ENCODE peak calls at places on chromosomes 12 and 14, in ten cellular contexts. J, E, N, U, W, I, V, F, T and R are unnamed samples.

GRCh38 chr14:68771631-68772030 is 21.2 kb downstream of the ZFP36L1 start:
- DNase-seq in J (no peak), E (no peak), N (no peak), U (no peak), W (no peak), I (no peak), V (no peak), F (peak), T (no peak), R (no peak)

GRCh38 chr12:10365716-10366433 is 24.0 kb downstream of the KLRK1 start:
- DNase-seq in J (peak), E (no peak), N (no peak), U (no peak), W (peak), I (no peak), V (no peak), F (peak), T (no peak), R (no peak)

GRCh38 chr14:61418749-61419148 is 97.4 kb downstream of the PRKCH start:
- DNase-seq in J (no peak), E (no peak), N (no peak), U (no peak), W (no peak), I (no peak), V (no peak), F (peak), T (no peak), R (no peak)

GRCh38 chr14:42548349-42548748 is 941.7 kb downstream of the LRFN5 start:
- DNase-seq in J (no peak), E (no peak), N (no peak), U (no peak), W (no peak), I (no peak), V (no peak), F (no peak), T (no peak), R (no peak)

GRCh38 chr14:73996731-73997107 is 22.4 kb downstream of the ENTPD5 start:
- DNase-seq in J (no peak), E (no peak), N (no peak), U (no peak), W (no peak), I (no peak), V (no peak), F (no peak), T (no peak), R (no peak)

GRCh38 chr12:23760495-23760894 is 189.0 kb downstream of the SOX5 start:
- DNase-seq in J (no peak), E (no peak), N (no peak), U (peak), W (no peak), I (no peak), V (no peak), F (no peak), T (no peak), R (no peak)

GRCh38 chr12:115983226-115983798 is 294.2 kb downstream of the MED13L start:
- DNase-seq in J (no peak), E (peak), N (no peak), U (no peak), W (no peak), I (no peak), V (no peak), F (peak), T (peak), R (no peak)

GRCh38 chr14:61188936-61189808 is 92.0 kb downstream of the TMEM30B start:
- DNase-seq in J (peak), E (no peak), N (peak), U (no peak), W (peak), I (peak), V (no peak), F (peak), T (peak), R (no peak)

GRCh38 chr14:103775506-103775905 is 59.9 kb downstream of the ZFYVE21 start:
- DNase-seq in J (no peak), E (no peak), N (peak), U (no peak), W (no peak), I (no peak), V (no peak), F (no peak), T (no peak), R (no peak)

DNA sequence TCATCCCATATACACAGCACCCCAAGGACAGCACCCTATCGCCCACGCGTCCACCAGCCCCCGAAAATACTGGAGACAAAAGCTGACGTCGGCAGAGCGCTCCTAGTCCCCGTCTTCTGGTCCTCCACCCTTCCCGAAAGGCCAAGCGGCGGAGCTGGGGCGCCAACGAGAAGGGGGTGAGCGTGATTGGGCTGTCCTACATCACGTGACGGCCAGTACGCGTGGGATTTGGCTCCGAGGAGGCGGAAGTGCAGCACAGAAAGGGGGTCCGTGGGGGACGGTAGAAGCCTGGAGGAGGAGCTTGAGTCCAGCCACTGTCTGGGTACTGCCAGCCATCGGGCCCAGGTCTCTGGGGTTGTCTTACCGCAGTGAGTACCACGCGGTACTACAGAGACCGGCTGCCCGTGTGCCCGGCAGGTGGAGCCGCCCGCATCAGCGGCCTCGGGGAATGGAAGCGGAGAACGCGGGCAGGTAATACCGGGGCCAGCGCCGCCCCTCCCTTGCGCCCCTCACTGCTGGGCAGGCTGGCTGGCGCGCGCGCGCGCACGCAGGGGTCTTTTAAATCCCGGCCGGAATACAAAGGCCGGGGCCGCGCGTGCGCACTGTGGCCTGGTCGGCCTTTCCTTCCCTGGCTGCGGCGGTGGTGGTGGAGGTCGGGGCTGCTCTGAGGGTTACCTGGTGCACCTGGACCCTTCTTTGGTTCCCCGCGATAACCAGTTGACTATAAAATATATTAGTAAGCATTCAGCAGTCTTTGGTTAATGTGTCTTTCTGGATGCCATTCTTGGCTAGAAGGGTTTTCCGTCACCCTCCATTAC is at the start of gene TDG:
- DNase-seq in J (peak), E (peak), N (peak), U (peak), W (peak), I (peak), V (peak), F (peak), T (peak), R (peak)
- TF ChIP-seq CTCF in J (no peak), E (peak), N (peak), U (no peak), W (peak), I (no peak), V (peak), F (peak), T (no peak), R (no peak)

DNA sequence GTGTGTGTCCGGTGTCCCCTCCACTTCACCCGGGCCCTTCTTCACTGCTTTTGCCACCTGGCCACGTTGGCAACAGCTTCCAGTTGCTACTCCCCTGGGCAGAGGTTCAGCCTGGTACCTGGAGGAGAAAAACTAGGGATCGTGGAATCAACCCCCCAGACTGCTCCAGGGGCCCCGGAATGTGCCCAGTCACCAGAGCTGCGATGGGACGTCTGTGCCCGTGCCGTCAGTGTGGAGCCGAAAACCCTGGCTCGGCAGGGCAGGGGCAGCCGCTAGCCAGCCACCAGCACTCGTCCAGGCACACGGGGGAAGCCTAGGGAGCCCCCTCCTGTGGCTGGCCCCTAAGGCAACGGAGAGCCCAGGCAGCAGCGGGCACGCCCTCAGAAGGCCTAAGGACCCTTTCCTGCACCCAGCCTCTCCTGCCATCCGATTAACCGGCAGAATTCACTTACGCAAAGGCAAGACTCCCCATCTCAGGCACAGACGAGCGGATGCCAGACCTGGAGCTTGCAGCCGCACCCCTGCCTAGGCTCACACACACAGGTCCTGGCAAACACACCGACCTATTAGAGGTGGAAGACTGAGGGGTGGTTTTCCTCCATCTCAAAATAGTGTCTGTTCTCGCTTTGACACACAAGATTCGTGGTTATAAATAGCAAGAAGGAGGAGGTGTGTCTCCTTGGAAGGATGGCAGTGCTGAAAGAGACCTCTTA is 62.6 kb downstream of the FBXL14 start:
- DNase-seq in J (no peak), E (no peak), N (no peak), U (no peak), W (no peak), I (no peak), V (no peak), F (no peak), T (no peak), R (no peak)
- H3K4me3 ChIP-seq in J (peak), E (no peak), N (peak), U (peak), W (peak), I (no peak), V (peak), F (no peak), T (peak), R (peak)

GRCh38 chr12:46372852-46373302 is 304 bp upstream of the SLC38A2 start:
- DNase-seq in J (no peak), E (no peak), N (no peak), U (no peak), W (no peak), I (no peak), V (no peak), F (no peak), T (no peak), R (no peak)

GRCh38 chr12:46372131-46372851 is at the start of gene SLC38A2:
- DNase-seq in J (peak), E (peak), N (peak), U (no peak), W (peak), I (peak), V (peak), F (peak), T (peak), R (peak)

GRCh38 chr12:46374286-46374685 is 1.7 kb upstream of the SLC38A2 start:
- DNase-seq in J (no peak), E (no peak), N (no peak), U (no peak), W (no peak), I (no peak), V (no peak), F (no peak), T (no peak), R (no peak)

GRCh38 chr12:46374711-46375110 is 2.1 kb upstream of the SLC38A2 start:
- DNase-seq in J (no peak), E (no peak), N (no peak), U (no peak), W (no peak), I (no peak), V (no peak), F (no peak), T (no peak), R (no peak)

GRCh38 chr12:46373303-46374182 is 970 bp upstream of the SLC38A2 start:
- DNase-seq in J (peak), E (peak), N (peak), U (no peak), W (peak), I (peak), V (peak), F (peak), T (peak), R (no peak)
- TF ChIP-seq CTCF in J (no peak), E (no peak), N (no peak), U (peak), W (peak), I (no peak), V (no peak), F (peak), T (no peak), R (no peak)

GRCh38 chr14:58082491-58083098 is 69.4 kb downstream of the ARMH4 start:
- DNase-seq in J (peak), E (no peak), N (no peak), U (peak), W (peak), I (no peak), V (no peak), F (peak), T (peak), R (no peak)
- H3K4me3 ChIP-seq in J (no peak), E (no peak), N (no peak), U (no peak), W (no peak), I (no peak), V (no peak), F (no peak), T (no peak), R (no peak)

GRCh38 chr14:85535316-85535715 is 5.4 kb downstream of the FLRT2 start:
- DNase-seq in J (no peak), E (no peak), N (no peak), U (no peak), W (no peak), I (no peak), V (no peak), F (peak), T (no peak), R (no peak)

GRCh38 chr14:85534914-85535313 is 5.0 kb downstream of the FLRT2 start:
- DNase-seq in J (peak), E (no peak), N (no peak), U (no peak), W (no peak), I (no peak), V (no peak), F (peak), T (no peak), R (no peak)

GRCh38 chr14:85536835-85537195 is 6.9 kb downstream of the FLRT2 start:
- DNase-seq in J (peak), E (no peak), N (no peak), U (no peak), W (peak), I (no peak), V (no peak), F (no peak), T (no peak), R (no peak)

GRCh38 chr14:85537526-85537925 is 7.6 kb downstream of the FLRT2 start:
- DNase-seq in J (no peak), E (no peak), N (no peak), U (no peak), W (no peak), I (no peak), V (no peak), F (no peak), T (no peak), R (no peak)

DNA sequence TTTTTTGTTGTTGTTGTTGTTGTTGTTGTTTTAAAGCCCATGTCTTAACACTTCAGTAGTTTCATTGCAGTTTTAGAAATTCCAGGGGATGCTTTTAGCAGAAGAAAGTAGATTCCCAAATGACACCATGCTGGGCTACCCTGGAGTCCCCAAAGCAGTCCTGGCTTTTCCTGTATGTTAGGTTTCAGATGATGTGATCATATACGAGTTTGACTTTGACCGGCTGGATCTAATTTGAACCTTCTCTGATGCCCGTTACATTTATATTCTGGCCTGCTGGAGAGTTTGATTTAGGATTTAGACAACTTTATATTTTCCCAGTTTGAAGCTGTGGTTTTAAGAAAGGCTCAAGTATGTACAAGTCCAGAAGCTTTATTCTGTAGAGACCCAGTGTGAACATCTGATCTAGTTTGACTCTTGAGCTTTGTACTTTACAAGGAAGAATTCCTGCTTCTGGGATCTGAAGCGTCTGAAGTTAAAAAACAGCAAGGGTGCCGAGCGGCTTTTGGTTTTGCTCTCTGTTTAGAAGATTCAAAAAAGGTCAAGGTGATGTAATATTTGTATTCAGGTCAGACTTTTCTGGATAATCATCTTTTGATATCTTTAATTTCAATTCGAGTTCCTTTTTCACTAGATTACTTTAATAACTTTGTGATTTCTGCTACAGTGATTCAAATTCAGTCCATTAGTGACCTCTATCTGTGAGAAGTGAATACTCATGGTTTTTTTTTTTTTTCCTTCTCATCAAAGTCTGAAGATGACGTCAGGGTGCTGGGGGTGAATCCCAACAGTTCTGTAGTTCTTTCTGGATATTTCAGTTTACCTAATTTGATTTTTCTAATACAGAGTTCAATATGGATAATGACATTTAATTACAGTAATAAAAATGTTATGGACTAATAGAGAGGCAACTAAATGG is 6.2 kb downstream of the FLRT2 start:
- DNase-seq in J (peak), E (no peak), N (no peak), U (no peak), W (peak), I (no peak), V (no peak), F (peak), T (peak), R (no peak)
- TF ChIP-seq CTCF in J (peak), E (no peak), N (peak), U (peak), W (peak), I (no peak), V (peak), F (peak), T (peak), R (no peak)

DNA sequence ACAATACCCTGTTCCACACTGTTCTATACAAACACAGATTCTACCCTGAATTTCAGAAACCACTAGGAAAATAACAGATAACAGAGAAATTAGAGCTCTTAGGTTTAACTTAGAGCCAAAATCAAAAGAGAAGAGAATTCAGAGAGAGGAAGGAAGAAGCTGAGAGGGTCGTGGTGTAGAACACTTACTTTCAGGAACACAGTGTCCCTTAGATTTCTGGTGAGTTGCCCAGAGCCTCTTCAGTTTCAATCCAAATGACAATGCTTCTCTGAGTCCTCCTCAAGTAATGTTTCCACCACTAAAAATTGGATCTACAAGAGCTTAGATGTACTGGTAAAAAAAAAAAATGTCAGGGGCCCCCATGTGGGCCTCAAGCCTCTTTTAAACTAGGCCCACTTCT is 2.6 kb downstream of the YAF2 start:
- DNase-seq in J (no peak), E (no peak), N (peak), U (no peak), W (no peak), I (no peak), V (no peak), F (no peak), T (no peak), R (no peak)
- H3K4me3 ChIP-seq in J (no peak), E (no peak), N (no peak), U (no peak), W (no peak), I (no peak), V (peak), F (no peak), T (no peak), R (no peak)

GRCh38 chr14:94644102-94644535 is 31.9 kb downstream of the SERPINA3 start:
- DNase-seq in J (no peak), E (no peak), N (no peak), U (no peak), W (no peak), I (no peak), V (no peak), F (no peak), T (no peak), R (no peak)
- TF ChIP-seq CTCF in J (no peak), E (no peak), N (no peak), U (no peak), W (no peak), I (no peak), V (no peak), F (no peak), T (no peak), R (no peak)

GRCh38 chr14:70108419-70108818 is 80.3 kb downstream of the SLC8A3 start:
- DNase-seq in J (no peak), E (no peak), N (no peak), U (no peak), W (no peak), I (no peak), V (no peak), F (no peak), T (no peak), R (no peak)

GRCh38 chr14:70113211-70113610 is 75.5 kb downstream of the SLC8A3 start:
- DNase-seq in J (no peak), E (no peak), N (no peak), U (no peak), W (no peak), I (no peak), V (no peak), F (no peak), T (no peak), R (no peak)

DNA sequence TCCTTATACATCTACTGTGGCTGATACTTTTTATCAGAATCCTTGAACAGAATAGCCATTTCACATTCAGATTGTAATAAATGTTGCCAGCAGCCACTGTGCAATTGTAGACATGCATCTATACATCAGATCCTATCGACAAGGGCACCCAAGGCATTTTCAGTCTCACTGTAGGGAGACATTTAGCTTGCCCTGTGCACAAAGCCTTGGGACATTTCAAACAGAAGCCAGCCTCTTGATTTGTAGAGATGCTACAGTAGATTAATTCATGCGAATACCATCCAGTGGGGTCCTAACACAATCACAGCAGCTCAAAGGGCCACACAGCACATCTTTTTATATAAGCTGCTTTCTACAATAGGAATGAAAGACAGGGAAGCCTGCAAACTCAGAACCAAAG is 81.4 kb downstream of the SLC8A3 start:
- DNase-seq in J (no peak), E (no peak), N (no peak), U (no peak), W (no peak), I (no peak), V (no peak), F (no peak), T (no peak), R (no peak)
- H3K4me3 ChIP-seq in J (no peak), E (no peak), N (no peak), U (no peak), W (no peak), I (no peak), V (no peak), F (no peak), T (no peak), R (no peak)

GRCh38 chr12:30694971-30695326 is 720 bp downstream of the IPO8 start:
- DNase-seq in J (peak), E (peak), N (peak), U (peak), W (peak), I (peak), V (peak), F (peak), T (peak), R (no peak)
- TF ChIP-seq CTCF in J (no peak), E (no peak), N (no peak), U (no peak), W (no peak), I (no peak), V (no peak), F (no peak), T (no peak), R (peak)

GRCh38 chr14:101808020-101808641 is 46.6 kb downstream of the PPP2R5C start:
- DNase-seq in J (no peak), E (peak), N (no peak), U (no peak), W (no peak), I (peak), V (no peak), F (no peak), T (peak), R (no peak)
- H3K4me3 ChIP-seq in J (no peak), E (no peak), N (no peak), U (no peak), W (no peak), I (no peak), V (no peak), F (no peak), T (no peak), R (no peak)